ENCODE peak calls at places on chromosome 1, in six cellular contexts. One of them, this sample, is unnamed.

GRCh38 chr1:174989540-174990181 is 10.1 kb upstream of the CACYBP start:
- DNase-seq in tibial nerve: peak
- DNase-seq in transverse colon: no peak
- DNase-seq in stomach: no peak
- DNase-seq in GM12891: no peak
- DNase-seq in H54: no peak
- DNase-seq in this sample: no peak

GRCh38 chr1:3247521-3248031 is 178.6 kb downstream of the PRDM16 start:
- DNase-seq in tibial nerve: no peak
- DNase-seq in transverse colon: no peak
- DNase-seq in stomach: no peak
- DNase-seq in GM12891: no peak
- DNase-seq in H54: no peak
- DNase-seq in this sample: no peak

GRCh38 chr1:171877711-171878110 is 36.4 kb downstream of the DNM3 start:
- DNase-seq in tibial nerve: no peak
- DNase-seq in transverse colon: no peak
- DNase-seq in stomach: no peak
- DNase-seq in GM12891: peak
- DNase-seq in H54: no peak
- DNase-seq in this sample: no peak

GRCh38 chr1:53560572-53561487 is 101.6 kb downstream of the DMRTB1 start:
- DNase-seq in tibial nerve: no peak
- DNase-seq in transverse colon: peak
- DNase-seq in stomach: no peak
- DNase-seq in GM12891: no peak
- DNase-seq in H54: no peak
- DNase-seq in this sample: no peak

GRCh38 chr1:29324202-29324601 is 87.9 kb downstream of the PTPRU start:
- DNase-seq in tibial nerve: no peak
- DNase-seq in transverse colon: no peak
- DNase-seq in stomach: no peak
- DNase-seq in GM12891: no peak
- DNase-seq in H54: no peak
- DNase-seq in this sample: no peak

GRCh38 chr1:151012684-151013471 is 4.6 kb downstream of the PRUNE1 start:
- DNase-seq in tibial nerve: no peak
- DNase-seq in transverse colon: peak
- DNase-seq in stomach: no peak
- DNase-seq in GM12891: no peak
- DNase-seq in H54: no peak
- DNase-seq in this sample: no peak

GRCh38 chr1:6423321-6423999 is 1.1 kb upstream of the ESPN start:
- DNase-seq in tibial nerve: no peak
- DNase-seq in transverse colon: peak
- DNase-seq in stomach: peak
- DNase-seq in GM12891: peak
- DNase-seq in H54: peak
- DNase-seq in this sample: peak

GRCh38 chr1:212450331-212450881 is 17.7 kb downstream of the NENF start:
- DNase-seq in tibial nerve: no peak
- DNase-seq in transverse colon: no peak
- DNase-seq in stomach: no peak
- DNase-seq in GM12891: no peak
- DNase-seq in H54: no peak
- DNase-seq in this sample: no peak

GRCh38 chr1:198102454-198102791 is 54.4 kb upstream of the NEK7 start:
- DNase-seq in tibial nerve: no peak
- DNase-seq in transverse colon: no peak
- DNase-seq in stomach: no peak
- DNase-seq in GM12891: no peak
- DNase-seq in H54: no peak
- DNase-seq in this sample: no peak

GRCh38 chr1:212413902-212414327 is 771 bp downstream of the PACC1 start:
- DNase-seq in tibial nerve: no peak
- DNase-seq in transverse colon: no peak
- DNase-seq in stomach: no peak
- DNase-seq in GM12891: no peak
- DNase-seq in H54: no peak
- DNase-seq in this sample: no peak

GRCh38 chr1:196105901-196106300 is 502.3 kb downstream of the KCNT2 start:
- DNase-seq in tibial nerve: no peak
- DNase-seq in transverse colon: no peak
- DNase-seq in stomach: no peak
- DNase-seq in GM12891: no peak
- DNase-seq in H54: no peak
- DNase-seq in this sample: no peak

GRCh38 chr1:107298526-107298925 is 157.7 kb downstream of the NTNG1 start:
- DNase-seq in tibial nerve: no peak
- DNase-seq in transverse colon: no peak
- DNase-seq in stomach: no peak
- DNase-seq in GM12891: no peak
- DNase-seq in H54: no peak
- DNase-seq in this sample: no peak

GRCh38 chr1:67898033-67898726 is 64.9 kb upstream of the GNG12 start:
- DNase-seq in tibial nerve: no peak
- DNase-seq in transverse colon: no peak
- DNase-seq in stomach: no peak
- DNase-seq in GM12891: no peak
- DNase-seq in H54: no peak
- DNase-seq in this sample: no peak

GRCh38 chr1:58576727-58577675 is at the start of gene TACSTD2:
- DNase-seq in tibial nerve: no peak
- DNase-seq in transverse colon: peak
- DNase-seq in stomach: peak
- DNase-seq in GM12891: no peak
- DNase-seq in H54: no peak
- DNase-seq in this sample: peak

GRCh38 chr1:160855181-160855981 is 7.3 kb downstream of the CD244 start:
- DNase-seq in tibial nerve: no peak
- DNase-seq in transverse colon: no peak
- DNase-seq in stomach: no peak
- DNase-seq in GM12891: no peak
- DNase-seq in H54: no peak
- DNase-seq in this sample: no peak

GRCh38 chr1:50257029-50257428 is 148.3 kb downstream of the ELAVL4 start:
- DNase-seq in tibial nerve: no peak
- DNase-seq in transverse colon: no peak
- DNase-seq in stomach: no peak
- DNase-seq in GM12891: no peak
- DNase-seq in H54: no peak
- DNase-seq in this sample: no peak

GRCh38 chr1:61742620-61743431 is 546 bp downstream of the PATJ start:
- DNase-seq in tibial nerve: peak
- DNase-seq in transverse colon: peak
- DNase-seq in stomach: peak
- DNase-seq in GM12891: peak
- DNase-seq in H54: peak
- DNase-seq in this sample: peak

DNA sequence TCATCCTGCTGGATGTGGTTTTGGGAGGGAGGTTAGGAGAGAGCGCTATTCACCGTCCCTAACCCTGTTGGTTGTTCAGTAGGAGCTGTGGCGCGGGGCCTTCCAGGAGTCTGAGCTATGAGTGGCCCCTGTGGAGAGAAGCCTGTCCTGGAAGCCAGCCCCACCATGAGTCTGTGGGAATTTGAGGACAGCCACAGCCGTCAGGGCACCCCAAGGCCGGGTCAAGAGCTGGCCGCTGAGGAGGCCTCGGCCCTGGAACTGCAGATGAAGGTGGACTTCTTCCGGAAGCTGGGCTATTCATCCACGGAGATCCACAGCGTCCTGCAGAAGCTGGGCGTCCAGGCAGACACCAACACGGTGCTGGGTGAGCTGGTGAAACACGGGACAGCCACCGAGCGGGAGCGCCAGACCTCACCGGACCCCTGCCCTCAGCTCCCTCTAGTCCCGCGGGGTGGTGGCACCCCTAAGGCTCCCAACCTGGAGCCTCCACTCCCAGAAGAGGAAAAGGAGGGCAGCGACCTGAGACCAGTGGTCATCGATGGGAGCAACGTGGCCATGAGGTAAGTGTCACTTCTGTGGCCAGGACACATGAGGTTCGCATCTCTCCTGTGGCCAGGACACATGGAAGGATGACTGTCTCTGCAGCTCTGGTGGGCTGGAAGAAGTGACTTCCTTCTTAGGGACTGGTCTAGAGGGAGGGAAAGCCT is 1.2 kb downstream of the ZC3H12A start:
- DNase-seq in tibial nerve: no peak
- DNase-seq in transverse colon: peak
- DNase-seq in stomach: no peak
- DNase-seq in GM12891: no peak
- DNase-seq in H54: no peak
- DNase-seq in this sample: peak
- TF ChIP-seq POLR2A in tibial nerve: no peak
- TF ChIP-seq POLR2A in transverse colon: no peak
- TF ChIP-seq POLR2A in stomach: no peak
- TF ChIP-seq POLR2A in GM12891: no peak
- TF ChIP-seq POLR2A in H54: no peak
- TF ChIP-seq POLR2A in this sample: no peak

DNA sequence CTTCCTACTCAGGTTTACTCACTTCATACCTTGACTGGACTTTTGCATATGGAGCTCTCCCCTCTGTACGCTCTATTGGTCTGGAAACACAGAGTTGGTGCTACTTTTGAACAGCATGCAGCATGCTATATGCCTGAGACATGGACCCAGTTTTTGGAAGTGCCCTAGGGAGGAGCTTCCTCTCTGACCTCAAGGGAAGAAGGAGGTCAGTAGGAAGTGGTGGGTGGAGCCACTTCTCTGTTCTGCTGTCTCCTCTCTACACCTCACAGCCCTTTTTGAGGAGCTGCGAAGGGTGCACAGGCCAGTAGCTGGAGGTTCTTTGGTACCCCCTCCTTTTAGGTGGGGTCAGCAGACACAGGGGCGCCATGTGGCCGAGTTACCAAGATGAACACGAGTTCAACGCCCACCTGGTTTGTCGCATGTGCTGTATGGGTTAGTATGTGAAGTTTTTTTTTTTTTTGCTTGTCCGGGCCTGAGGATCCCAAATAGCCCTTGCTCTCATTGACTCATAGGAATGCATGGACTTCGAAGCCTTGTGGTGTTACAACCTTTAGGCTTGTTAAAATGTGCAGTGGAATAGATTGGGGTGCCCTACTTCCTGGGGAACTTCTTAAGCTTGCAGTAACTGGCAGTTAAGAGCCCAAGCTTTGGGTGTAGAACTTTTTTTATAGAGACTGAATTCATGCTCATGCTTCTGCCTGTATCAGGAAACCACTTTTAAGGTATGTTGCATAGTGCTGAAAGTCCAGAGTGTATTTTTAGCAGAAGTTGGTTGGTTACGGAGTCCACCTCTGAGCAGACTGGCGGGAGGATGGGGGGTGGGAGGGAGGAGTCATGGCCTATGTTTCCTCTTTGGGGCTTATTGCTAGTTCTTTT is 10.7 kb downstream of the MACF1 start:
- DNase-seq in tibial nerve: no peak
- DNase-seq in transverse colon: peak
- DNase-seq in stomach: no peak
- DNase-seq in GM12891: no peak
- DNase-seq in H54: no peak
- DNase-seq in this sample: no peak
- TF ChIP-seq POLR2A in tibial nerve: no peak
- TF ChIP-seq POLR2A in transverse colon: no peak
- TF ChIP-seq POLR2A in stomach: no peak
- TF ChIP-seq POLR2A in GM12891: peak
- TF ChIP-seq POLR2A in H54: no peak
- TF ChIP-seq POLR2A in this sample: no peak

DNA sequence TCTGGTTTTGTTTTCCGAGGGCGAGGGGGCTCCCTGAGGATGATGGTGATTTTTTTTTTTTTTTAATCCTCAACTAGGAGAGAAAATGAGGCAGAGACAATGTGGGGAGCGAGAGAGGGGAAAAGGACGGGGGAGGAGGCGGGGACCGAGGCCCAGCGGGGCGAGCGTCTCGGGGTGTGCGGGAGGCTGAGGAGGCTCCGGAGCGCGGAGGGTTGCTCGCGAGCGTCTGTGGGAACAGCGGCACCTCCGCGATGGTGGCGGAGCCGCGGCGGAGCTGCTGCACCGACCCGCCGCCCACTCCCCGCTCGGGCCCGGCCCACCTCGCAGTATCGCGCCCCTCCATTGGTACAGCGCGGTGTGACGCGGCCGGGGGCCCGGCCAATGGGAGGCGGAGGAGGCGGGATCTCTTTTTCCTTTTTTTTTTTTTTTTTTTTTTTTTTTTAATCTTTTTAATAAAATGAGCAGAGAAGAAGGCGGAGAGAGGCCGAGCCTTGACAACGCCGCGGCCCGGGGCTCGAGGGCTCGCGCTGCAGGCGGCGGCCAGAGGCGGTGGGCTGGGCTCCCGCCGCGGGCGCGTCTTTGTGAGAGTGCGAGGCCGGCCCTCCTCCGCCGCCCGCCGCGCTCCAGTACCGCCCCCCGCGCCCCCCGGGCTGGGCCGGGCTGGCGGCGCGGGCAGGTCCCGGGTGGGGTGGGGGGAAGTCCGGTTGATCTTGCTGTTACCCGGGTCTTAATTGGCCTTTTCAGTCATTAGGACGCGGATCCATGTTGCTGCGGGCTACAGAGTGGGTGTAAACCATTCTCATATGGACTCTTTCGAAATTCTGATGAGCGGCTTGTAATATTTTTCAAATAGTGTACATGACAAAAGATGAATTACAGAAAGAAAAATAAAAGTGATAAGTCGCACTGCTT is at the start of gene RERE:
- DNase-seq in tibial nerve: peak
- DNase-seq in transverse colon: peak
- DNase-seq in stomach: peak
- DNase-seq in GM12891: peak
- DNase-seq in H54: peak
- DNase-seq in this sample: peak
- TF ChIP-seq POLR2A in tibial nerve: peak
- TF ChIP-seq POLR2A in transverse colon: peak
- TF ChIP-seq POLR2A in stomach: peak
- TF ChIP-seq POLR2A in GM12891: peak
- TF ChIP-seq POLR2A in H54: peak
- TF ChIP-seq POLR2A in this sample: peak

GRCh38 chr1:28243685-28244439 is 7.9 kb downstream of the ATP5IF1 start:
- DNase-seq in tibial nerve: no peak
- DNase-seq in transverse colon: peak
- DNase-seq in stomach: no peak
- DNase-seq in GM12891: no peak
- DNase-seq in H54: no peak
- DNase-seq in this sample: peak
- TF ChIP-seq POLR2A in tibial nerve: no peak
- TF ChIP-seq POLR2A in transverse colon: no peak
- TF ChIP-seq POLR2A in stomach: no peak
- TF ChIP-seq POLR2A in GM12891: no peak
- TF ChIP-seq POLR2A in H54: no peak
- TF ChIP-seq POLR2A in this sample: peak

This sample was measured in body of pancreas.